ENCODE peak calls at places on chromosomes 12 and 14, in four cellular contexts. One of them, this sample, is unnamed. For H3K9me3 and H3K4me1, the result is how much of the 10 kb centered on the place peaks cover.

GRCh38 chr12:13602217-13602616 is 379.2 kb downstream of the GRIN2B start:
- DNase-seq in ovary: no peak
- DNase-seq in GM12878: no peak
- DNase-seq in CD8-positive, alpha-beta T cell: no peak
- DNase-seq in this sample: no peak

GRCh38 chr12:98149270-98149669 is 366.1 kb upstream of the TMPO start:
- DNase-seq in ovary: no peak
- DNase-seq in GM12878: peak
- DNase-seq in CD8-positive, alpha-beta T cell: no peak
- DNase-seq in this sample: no peak

GRCh38 chr14:94875256-94875655 is 105.3 kb upstream of the GSC start:
- DNase-seq in ovary: no peak
- DNase-seq in GM12878: no peak
- DNase-seq in CD8-positive, alpha-beta T cell: no peak
- DNase-seq in this sample: no peak

GRCh38 chr12:14191612-14192011 is 173.9 kb upstream of the ATF7IP start:
- DNase-seq in ovary: no peak
- DNase-seq in GM12878: no peak
- DNase-seq in CD8-positive, alpha-beta T cell: no peak
- DNase-seq in this sample: no peak

GRCh38 chr14:53399057-53399456 is 245.9 kb upstream of the DDHD1 start:
- DNase-seq in ovary: no peak
- DNase-seq in GM12878: no peak
- DNase-seq in CD8-positive, alpha-beta T cell: no peak
- DNase-seq in this sample: no peak

GRCh38 chr14:60951781-60952435 is 29.0 kb downstream of the TRMT5 start:
- DNase-seq in ovary: no peak
- DNase-seq in GM12878: no peak
- DNase-seq in CD8-positive, alpha-beta T cell: no peak
- DNase-seq in this sample: no peak

GRCh38 chr12:132498931-132499330 is 9.0 kb downstream of the FBRSL1 start:
- DNase-seq in ovary: no peak
- DNase-seq in GM12878: no peak
- DNase-seq in CD8-positive, alpha-beta T cell: no peak
- DNase-seq in this sample: no peak

GRCh38 chr12:131620520-131620919 is 90.4 kb upstream of the SFSWAP start:
- DNase-seq in ovary: no peak
- DNase-seq in GM12878: no peak
- DNase-seq in CD8-positive, alpha-beta T cell: no peak
- DNase-seq in this sample: peak

DNA sequence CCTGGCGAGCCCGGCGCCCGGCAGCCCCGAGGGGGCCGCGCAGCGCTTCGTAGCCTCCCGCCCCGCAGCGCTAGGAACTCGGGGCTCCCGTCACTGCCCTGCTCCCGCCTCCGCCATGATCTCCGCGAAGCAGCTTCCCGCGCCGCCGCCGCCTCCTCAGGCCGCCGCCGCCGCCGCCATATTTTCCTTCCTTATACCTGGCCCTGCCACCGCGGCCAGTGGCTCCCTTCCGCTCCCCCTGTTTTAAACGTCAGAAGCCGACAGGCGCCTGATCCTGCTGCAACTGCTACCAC is 286 bp downstream of the PPP4R3A start:
- DNase-seq in ovary: no peak
- DNase-seq in GM12878: no peak
- DNase-seq in CD8-positive, alpha-beta T cell: no peak
- DNase-seq in this sample: no peak
- H3K9me3 ChIP-seq in ovary: under half
- H3K9me3 ChIP-seq in GM12878: under half
- H3K9me3 ChIP-seq in CD8-positive, alpha-beta T cell: under half
- H3K9me3 ChIP-seq in this sample: under half

GRCh38 chr12:78726854-78727253 is 137.7 kb upstream of the SYT1 start:
- DNase-seq in ovary: no peak
- DNase-seq in GM12878: no peak
- DNase-seq in CD8-positive, alpha-beta T cell: no peak
- DNase-seq in this sample: no peak
- H3K4me1 ChIP-seq in ovary: under half
- H3K4me1 ChIP-seq in GM12878: under half
- H3K4me1 ChIP-seq in CD8-positive, alpha-beta T cell: under half
- H3K4me1 ChIP-seq in this sample: under half

GRCh38 chr12:53986686-53987180 is 1.8 kb downstream of the HOXC10 start:
- DNase-seq in ovary: no peak
- DNase-seq in GM12878: no peak
- DNase-seq in CD8-positive, alpha-beta T cell: no peak
- DNase-seq in this sample: no peak

GRCh38 chr12:53990311-53991076 is 5.5 kb downstream of the HOXC10 start:
- DNase-seq in ovary: no peak
- DNase-seq in GM12878: no peak
- DNase-seq in CD8-positive, alpha-beta T cell: no peak
- DNase-seq in this sample: no peak

GRCh38 chr12:53987748-53988147 is 2.8 kb downstream of the HOXC10 start:
- DNase-seq in ovary: no peak
- DNase-seq in GM12878: no peak
- DNase-seq in CD8-positive, alpha-beta T cell: no peak
- DNase-seq in this sample: no peak

GRCh38 chr12:53989227-53990113 is 4.5 kb downstream of the HOXC10 start:
- DNase-seq in ovary: no peak
- DNase-seq in GM12878: peak
- DNase-seq in CD8-positive, alpha-beta T cell: no peak
- DNase-seq in this sample: peak

DNA sequence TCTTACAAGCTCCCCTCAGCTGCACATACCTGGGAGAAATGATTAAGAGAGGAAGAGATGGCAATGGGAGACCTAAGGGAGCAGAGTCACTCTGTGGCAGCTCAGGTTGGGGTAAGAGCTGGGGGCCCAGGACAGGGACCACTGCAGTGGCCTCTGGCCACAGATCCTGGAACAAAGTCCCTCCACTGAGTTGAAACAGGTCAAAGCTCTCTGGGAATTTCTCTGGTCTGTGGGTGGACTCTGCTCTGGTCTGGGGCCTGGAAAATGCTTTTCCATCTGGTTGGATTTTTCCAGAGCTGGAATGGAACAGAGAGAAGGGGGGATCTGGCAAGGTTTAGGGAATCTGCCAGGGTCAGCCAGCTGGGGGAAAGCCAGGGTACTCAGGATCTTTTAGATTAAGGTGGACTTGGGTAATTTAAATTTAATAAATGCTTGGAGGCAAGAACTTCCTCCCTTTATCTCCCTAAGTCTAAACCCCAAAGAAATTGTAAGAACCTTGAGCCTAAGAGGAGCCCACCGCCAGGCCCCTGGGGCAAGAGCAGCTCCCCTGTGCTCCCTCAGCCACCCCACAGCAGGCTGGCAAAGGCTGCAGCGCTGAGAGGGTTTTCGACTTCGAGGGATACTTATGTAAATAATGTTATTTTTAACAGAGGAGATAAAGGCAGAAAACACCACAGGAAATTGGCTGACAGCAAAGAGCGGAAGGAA is 3.7 kb downstream of the HOXC10 start:
- DNase-seq in ovary: no peak
- DNase-seq in GM12878: no peak
- DNase-seq in CD8-positive, alpha-beta T cell: no peak
- DNase-seq in this sample: no peak
- H3K4me3 ChIP-seq in ovary: no peak
- H3K4me3 ChIP-seq in GM12878: no peak
- H3K4me3 ChIP-seq in CD8-positive, alpha-beta T cell: no peak
- H3K4me3 ChIP-seq in this sample: peak

GRCh38 chr12:38158428-38159091 is 158.0 kb upstream of the ALG10B start:
- DNase-seq in ovary: no peak
- DNase-seq in GM12878: no peak
- DNase-seq in CD8-positive, alpha-beta T cell: no peak
- DNase-seq in this sample: no peak

GRCh38 chr12:38156497-38157245 is 159.9 kb upstream of the ALG10B start:
- DNase-seq in ovary: no peak
- DNase-seq in GM12878: no peak
- DNase-seq in CD8-positive, alpha-beta T cell: no peak
- DNase-seq in this sample: no peak

GRCh38 chr12:38155526-38156496 is 160.8 kb upstream of the ALG10B start:
- DNase-seq in ovary: no peak
- DNase-seq in GM12878: no peak
- DNase-seq in CD8-positive, alpha-beta T cell: no peak
- DNase-seq in this sample: no peak

GRCh38 chr12:38157933-38158401 is 158.6 kb upstream of the ALG10B start:
- DNase-seq in ovary: no peak
- DNase-seq in GM12878: no peak
- DNase-seq in CD8-positive, alpha-beta T cell: no peak
- DNase-seq in this sample: no peak

GRCh38 chr12:38157274-38157932 is 159.2 kb upstream of the ALG10B start:
- DNase-seq in ovary: no peak
- DNase-seq in GM12878: no peak
- DNase-seq in CD8-positive, alpha-beta T cell: no peak
- DNase-seq in this sample: no peak
- H3K9me3 ChIP-seq in ovary: under half
- H3K9me3 ChIP-seq in GM12878: under half
- H3K9me3 ChIP-seq in CD8-positive, alpha-beta T cell: under half
- H3K9me3 ChIP-seq in this sample: under half

DNA sequence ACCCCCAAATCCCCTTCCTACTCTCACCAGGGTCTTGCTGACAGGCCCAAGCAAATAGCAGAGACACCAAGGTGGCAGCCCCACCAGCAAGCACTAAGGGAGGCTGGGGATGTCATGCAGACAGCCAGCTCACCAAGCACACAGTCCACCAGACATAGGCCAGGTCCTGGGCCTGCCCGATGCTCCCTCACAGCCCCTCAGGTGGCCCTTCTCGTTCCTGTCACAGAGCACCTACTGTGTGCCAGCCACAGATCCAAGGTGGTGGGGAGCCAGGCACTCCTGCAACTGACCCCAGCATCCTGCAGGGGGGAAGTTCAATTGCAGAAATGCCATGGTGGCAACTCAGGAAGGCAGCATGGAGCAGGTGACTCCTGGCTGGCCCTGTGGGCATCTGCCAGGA is 60.5 kb upstream of the PNMA1 start:
- DNase-seq in ovary: no peak
- DNase-seq in GM12878: no peak
- DNase-seq in CD8-positive, alpha-beta T cell: no peak
- DNase-seq in this sample: no peak
- H3K4me1 ChIP-seq in ovary: under half
- H3K4me1 ChIP-seq in GM12878: half or more
- H3K4me1 ChIP-seq in CD8-positive, alpha-beta T cell: half or more
- H3K4me1 ChIP-seq in this sample: under half

GRCh38 chr14:68285421-68286179 is 466.0 kb downstream of the RAD51B start:
- DNase-seq in ovary: no peak
- DNase-seq in GM12878: peak
- DNase-seq in CD8-positive, alpha-beta T cell: no peak
- DNase-seq in this sample: no peak
- H3K4me3 ChIP-seq in ovary: no peak
- H3K4me3 ChIP-seq in GM12878: peak
- H3K4me3 ChIP-seq in CD8-positive, alpha-beta T cell: peak
- H3K4me3 ChIP-seq in this sample: no peak

DNA sequence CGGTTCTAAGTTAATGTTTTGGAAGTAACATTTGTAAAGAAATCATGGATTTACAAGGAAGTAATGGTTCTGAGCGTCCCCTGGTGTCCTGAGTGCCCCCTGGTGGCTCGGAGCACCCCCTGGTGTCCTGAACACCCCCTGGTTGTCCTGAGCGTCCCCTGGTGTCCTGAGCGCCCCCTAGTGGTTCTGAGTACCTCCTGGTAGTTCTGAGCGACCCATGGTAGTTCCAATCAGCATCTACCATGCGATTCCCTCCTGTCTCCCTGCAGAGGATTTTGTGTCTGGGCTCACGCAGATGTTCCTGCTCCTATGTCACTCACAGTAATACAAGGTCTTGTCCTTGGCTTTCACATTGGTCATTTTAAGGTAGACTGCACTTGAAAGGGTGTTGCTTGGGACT is 1352.9 kb downstream of the TMEM121 start:
- DNase-seq in ovary: peak
- DNase-seq in GM12878: no peak
- DNase-seq in CD8-positive, alpha-beta T cell: no peak
- DNase-seq in this sample: peak
- H3K9me3 ChIP-seq in ovary: under half
- H3K9me3 ChIP-seq in GM12878: under half
- H3K9me3 ChIP-seq in CD8-positive, alpha-beta T cell: under half
- H3K9me3 ChIP-seq in this sample: under half

GRCh38 chr14:70926187-70926830 is 19.1 kb downstream of the PCNX1 start:
- DNase-seq in ovary: no peak
- DNase-seq in GM12878: no peak
- DNase-seq in CD8-positive, alpha-beta T cell: no peak
- DNase-seq in this sample: no peak
- H3K4me1 ChIP-seq in ovary: under half
- H3K4me1 ChIP-seq in GM12878: under half
- H3K4me1 ChIP-seq in CD8-positive, alpha-beta T cell: half or more
- H3K4me1 ChIP-seq in this sample: under half

DNA sequence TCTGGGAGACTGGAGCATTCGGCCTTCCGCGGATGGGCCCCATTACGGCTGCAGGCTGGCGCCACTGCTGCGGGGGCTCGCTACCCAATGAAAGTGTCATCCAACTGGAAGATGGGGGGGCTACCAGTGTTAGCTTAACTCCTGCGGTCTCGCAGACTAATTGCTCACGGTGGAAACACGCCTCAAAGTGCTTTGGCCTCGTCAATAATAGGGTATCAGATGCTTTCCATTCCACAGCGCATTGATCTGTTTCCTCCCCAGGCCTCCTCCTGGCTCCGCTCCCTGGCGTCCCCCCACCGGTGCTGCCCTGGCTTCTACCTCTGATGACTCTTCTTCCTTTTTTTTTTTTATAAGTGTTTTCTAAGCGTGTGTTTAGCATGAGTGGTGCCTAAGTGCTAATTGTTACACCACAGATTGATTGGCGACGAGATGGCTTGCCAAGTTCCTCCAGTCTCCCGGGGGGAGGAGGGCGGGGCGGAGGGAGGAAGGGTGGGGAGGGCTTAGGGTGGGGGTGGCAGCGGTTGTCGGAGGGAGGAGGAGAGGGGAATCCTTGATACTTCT is 678.2 kb downstream of the MED13L start:
- DNase-seq in ovary: no peak
- DNase-seq in GM12878: no peak
- DNase-seq in CD8-positive, alpha-beta T cell: no peak
- DNase-seq in this sample: no peak
- H3K4me3 ChIP-seq in ovary: no peak
- H3K4me3 ChIP-seq in GM12878: no peak
- H3K4me3 ChIP-seq in CD8-positive, alpha-beta T cell: no peak
- H3K4me3 ChIP-seq in this sample: no peak

This sample was measured in BE2C.